ENCODE peak calls at places on chromosomes 12 and 14, in four cellular contexts. One of them, this sample, is unnamed.

GRCh38 chr14:89265229-89265628 is 151.8 kb downstream of the FOXN3 start:
- DNase-seq in GM12878: no peak
- DNase-seq in H1: no peak
- DNase-seq in K562: no peak
- DNase-seq in this sample: no peak

GRCh38 chr12:124713436-124714082 is 146.1 kb upstream of the NCOR2 start:
- DNase-seq in K562: no peak
- DNase-seq in GM12878: peak
- DNase-seq in H1: no peak
- DNase-seq in this sample: peak

GRCh38 chr12:1435044-1435443 is 159.3 kb downstream of the FBXL14 start:
- DNase-seq in GM12878: no peak
- DNase-seq in K562: no peak
- DNase-seq in H1: no peak
- DNase-seq in this sample: no peak

GRCh38 chr14:95078841-95079240 is 78.5 kb downstream of the DICER1 start:
- DNase-seq in K562: no peak
- DNase-seq in H1: peak
- DNase-seq in GM12878: no peak
- DNase-seq in this sample: no peak

GRCh38 chr14:88002421-88002820 is 2.5 kb upstream of the GPR65 start:
- DNase-seq in H1: no peak
- DNase-seq in K562: no peak
- DNase-seq in GM12878: no peak
- DNase-seq in this sample: no peak

GRCh38 chr14:95537298-95538089 is 2.6 kb downstream of the GLRX5 start:
- DNase-seq in K562: peak
- DNase-seq in H1: no peak
- DNase-seq in GM12878: no peak
- DNase-seq in this sample: no peak

GRCh38 chr12:7374423-7375144 is 69.4 kb downstream of the CD163L1 start:
- DNase-seq in K562: peak
- DNase-seq in GM12878: no peak
- DNase-seq in H1: peak
- DNase-seq in this sample: peak

GRCh38 chr12:105256921-105257320 is 20.9 kb upstream of the APPL2 start:
- DNase-seq in GM12878: no peak
- DNase-seq in H1: no peak
- DNase-seq in K562: no peak
- DNase-seq in this sample: peak

GRCh38 chr12:109804820-109805761 is 28.1 kb downstream of the TRPV4 start:
- DNase-seq in GM12878: no peak
- DNase-seq in K562: peak
- DNase-seq in H1: peak
- DNase-seq in this sample: peak

GRCh38 chr12:16605666-16606116 is 271 bp downstream of the LMO3 start:
- DNase-seq in GM12878: no peak
- DNase-seq in K562: no peak
- DNase-seq in H1: no peak
- DNase-seq in this sample: peak

GRCh38 chr14:77470192-77470870 is 12.4 kb downstream of the AHSA1 start:
- DNase-seq in K562: no peak
- DNase-seq in GM12878: no peak
- DNase-seq in H1: no peak
- DNase-seq in this sample: no peak

GRCh38 chr12:132545183-132545953 is 55.4 kb downstream of the FBRSL1 start:
- DNase-seq in K562: no peak
- DNase-seq in H1: no peak
- DNase-seq in GM12878: no peak
- DNase-seq in this sample: no peak

GRCh38 chr14:93654599-93654998 is 133.7 kb downstream of the PRIMA1 start:
- DNase-seq in GM12878: no peak
- DNase-seq in H1: no peak
- DNase-seq in K562: no peak
- DNase-seq in this sample: no peak

GRCh38 chr12:18502422-18502821 is 235.4 kb downstream of the PLCZ1 start:
- DNase-seq in GM12878: no peak
- DNase-seq in H1: no peak
- DNase-seq in K562: no peak
- DNase-seq in this sample: no peak

GRCh38 chr12:6724409-6724797 is 557 bp downstream of the COPS7A start:
- DNase-seq in H1: no peak
- DNase-seq in GM12878: no peak
- DNase-seq in K562: peak
- DNase-seq in this sample: peak

GRCh38 chr12:97404549-97404948 is 58.1 kb upstream of the RMST start:
- DNase-seq in K562: peak
- DNase-seq in GM12878: peak
- DNase-seq in H1: no peak
- DNase-seq in this sample: peak

GRCh38 chr14:61472025-61472672 is 150.8 kb downstream of the PRKCH start:
- DNase-seq in H1: no peak
- DNase-seq in GM12878: no peak
- DNase-seq in K562: no peak
- DNase-seq in this sample: peak

GRCh38 chr12:102216086-102216691 is 18.6 kb upstream of the PMCH start:
- DNase-seq in H1: no peak
- DNase-seq in GM12878: no peak
- DNase-seq in K562: peak
- DNase-seq in this sample: peak

GRCh38 chr12:131840643-131841416 is 12.6 kb downstream of the MMP17 start:
- DNase-seq in GM12878: no peak
- DNase-seq in K562: no peak
- DNase-seq in H1: no peak
- DNase-seq in this sample: no peak

GRCh38 chr14:99819514-99819913 is 26.3 kb downstream of the EML1 start:
- DNase-seq in K562: no peak
- DNase-seq in GM12878: no peak
- DNase-seq in H1: no peak
- DNase-seq in this sample: no peak

GRCh38 chr12:34601689-34602088 is 579.4 kb downstream of the ALG10 start:
- DNase-seq in GM12878: no peak
- DNase-seq in H1: no peak
- DNase-seq in K562: no peak
- DNase-seq in this sample: no peak

GRCh38 chr14:73749706-73750105 is 35.5 kb upstream of the PNMA1 start:
- DNase-seq in GM12878: no peak
- DNase-seq in K562: no peak
- DNase-seq in H1: no peak
- DNase-seq in this sample: no peak

GRCh38 chr12:54428050-54429013 is 9.3 kb upstream of the ITGA5 start:
- DNase-seq in H1: no peak
- DNase-seq in GM12878: no peak
- DNase-seq in K562: peak
- DNase-seq in this sample: peak

GRCh38 chr12:118120579-118121363 is 15.2 kb upstream of the PEBP1 start:
- DNase-seq in K562: peak
- DNase-seq in H1: peak
- DNase-seq in GM12878: no peak
- DNase-seq in this sample: peak

GRCh38 chr12:127191124-127191523 is 1075.8 kb upstream of the TMEM132C start:
- DNase-seq in H1: no peak
- DNase-seq in GM12878: no peak
- DNase-seq in K562: no peak
- DNase-seq in this sample: peak

GRCh38 chr14:103185051-103186027 is 62.1 kb downstream of the TNFAIP2 start:
- DNase-seq in K562: peak
- DNase-seq in H1: no peak
- DNase-seq in GM12878: no peak
- DNase-seq in this sample: peak

GRCh38 chr14:20092050-20092449 is 18.5 kb upstream of the OR4K17 start:
- DNase-seq in K562: no peak
- DNase-seq in GM12878: no peak
- DNase-seq in H1: no peak
- DNase-seq in this sample: no peak

GRCh38 chr14:23550827-23551265 is 719 bp downstream of the ZFHX2 start:
- DNase-seq in GM12878: no peak
- DNase-seq in H1: no peak
- DNase-seq in K562: peak
- DNase-seq in this sample: peak

GRCh38 chr12:121038861-121039654 is at the start of gene OASL:
- DNase-seq in H1: no peak
- DNase-seq in K562: no peak
- DNase-seq in GM12878: peak
- DNase-seq in this sample: no peak

GRCh38 chr12:27592548-27592947 is 68.5 kb downstream of the PPFIBP1 start:
- DNase-seq in GM12878: peak
- DNase-seq in K562: no peak
- DNase-seq in H1: no peak
- DNase-seq in this sample: peak

GRCh38 chr14:68195126-68195525 is 375.5 kb downstream of the RAD51B start:
- DNase-seq in GM12878: no peak
- DNase-seq in K562: no peak
- DNase-seq in H1: no peak
- DNase-seq in this sample: no peak

GRCh38 chr12:117329756-117330155 is 31.7 kb downstream of the NOS1 start:
- DNase-seq in K562: no peak
- DNase-seq in H1: no peak
- DNase-seq in GM12878: no peak
- DNase-seq in this sample: no peak

GRCh38 chr12:112680993-112681392 is 110.6 kb upstream of the RPH3A start:
- DNase-seq in K562: no peak
- DNase-seq in GM12878: no peak
- DNase-seq in H1: no peak
- DNase-seq in this sample: no peak

GRCh38 chr12:19938031-19938430 is 430.3 kb upstream of the PDE3A start:
- DNase-seq in H1: no peak
- DNase-seq in K562: no peak
- DNase-seq in GM12878: no peak
- DNase-seq in this sample: no peak

GRCh38 chr12:109053382-109054123 is 1.2 kb downstream of the USP30 start:
- DNase-seq in GM12878: peak
- DNase-seq in H1: no peak
- DNase-seq in K562: peak
- DNase-seq in this sample: no peak

GRCh38 chr12:58503731-58504520 is 416.4 kb downstream of the LRIG3 start:
- DNase-seq in K562: no peak
- DNase-seq in GM12878: no peak
- DNase-seq in H1: no peak
- DNase-seq in this sample: peak

GRCh38 chr12:47080725-47081502 is 1.2 kb upstream of the AMIGO2 start:
- DNase-seq in H1: no peak
- DNase-seq in GM12878: no peak
- DNase-seq in K562: peak
- DNase-seq in this sample: peak

GRCh38 chr14:51000566-51000965 is 56.3 kb upstream of the PYGL start:
- DNase-seq in GM12878: no peak
- DNase-seq in H1: no peak
- DNase-seq in K562: no peak
- DNase-seq in this sample: no peak
- TF ChIP-seq CHD1 in GM12878: no peak
- TF ChIP-seq CHD1 in H1: no peak
- TF ChIP-seq CHD1 in K562: no peak
- TF ChIP-seq CHD1 in this sample: no peak

GRCh38 chr12:52206309-52207040 is 14.7 kb upstream of the KRT80 start:
- DNase-seq in GM12878: no peak
- DNase-seq in H1: no peak
- DNase-seq in K562: no peak
- DNase-seq in this sample: no peak
- TF ChIP-seq CHD1 in GM12878: no peak
- TF ChIP-seq CHD1 in H1: no peak
- TF ChIP-seq CHD1 in K562: no peak
- TF ChIP-seq CHD1 in this sample: no peak

DNA sequence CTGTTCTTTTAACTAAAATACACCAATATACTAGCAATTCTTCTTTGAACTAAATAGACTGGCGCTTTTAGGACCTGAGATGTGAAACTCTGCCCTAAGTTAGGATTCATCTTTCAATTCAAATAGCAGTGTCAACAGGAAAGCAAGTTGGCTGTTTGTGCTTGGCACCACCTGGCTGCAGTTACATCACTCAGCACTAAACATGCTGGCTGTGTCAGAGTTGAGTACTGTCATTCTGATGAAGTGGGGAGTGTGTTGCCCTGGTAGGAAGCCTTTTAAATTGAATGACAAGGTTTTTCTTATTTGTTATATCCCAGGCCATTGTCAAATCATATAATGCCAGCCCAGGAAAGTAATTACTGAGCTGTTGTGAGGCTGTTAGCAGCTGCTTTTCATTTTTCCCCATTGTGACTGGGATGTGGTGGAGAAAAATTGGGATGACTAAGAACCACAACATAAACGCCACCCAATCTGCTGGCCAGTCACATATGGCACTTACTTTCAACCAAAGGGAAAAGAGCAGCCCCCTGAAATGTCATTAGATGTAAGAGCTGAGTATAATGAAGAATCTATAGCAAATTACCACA is 106.5 kb upstream of the PRKD1 start:
- DNase-seq in H1: peak
- DNase-seq in GM12878: no peak
- DNase-seq in K562: no peak
- DNase-seq in this sample: peak
- TF ChIP-seq CHD1 in H1: no peak
- TF ChIP-seq CHD1 in GM12878: no peak
- TF ChIP-seq CHD1 in K562: no peak
- TF ChIP-seq CHD1 in this sample: no peak

GRCh38 chr12:30989754-30990153 is 63.2 kb downstream of the TSPAN11 start:
- DNase-seq in GM12878: no peak
- DNase-seq in K562: peak
- DNase-seq in H1: no peak
- DNase-seq in this sample: no peak
- TF ChIP-seq CHD1 in GM12878: no peak
- TF ChIP-seq CHD1 in K562: no peak
- TF ChIP-seq CHD1 in H1: no peak
- TF ChIP-seq CHD1 in this sample: no peak

GRCh38 chr12:130026608-130027176 is 122.9 kb upstream of the TMEM132D start:
- DNase-seq in GM12878: no peak
- DNase-seq in H1: no peak
- DNase-seq in K562: peak
- DNase-seq in this sample: no peak
- TF ChIP-seq CHD1 in GM12878: no peak
- TF ChIP-seq CHD1 in H1: no peak
- TF ChIP-seq CHD1 in K562: no peak
- TF ChIP-seq CHD1 in this sample: no peak

DNA sequence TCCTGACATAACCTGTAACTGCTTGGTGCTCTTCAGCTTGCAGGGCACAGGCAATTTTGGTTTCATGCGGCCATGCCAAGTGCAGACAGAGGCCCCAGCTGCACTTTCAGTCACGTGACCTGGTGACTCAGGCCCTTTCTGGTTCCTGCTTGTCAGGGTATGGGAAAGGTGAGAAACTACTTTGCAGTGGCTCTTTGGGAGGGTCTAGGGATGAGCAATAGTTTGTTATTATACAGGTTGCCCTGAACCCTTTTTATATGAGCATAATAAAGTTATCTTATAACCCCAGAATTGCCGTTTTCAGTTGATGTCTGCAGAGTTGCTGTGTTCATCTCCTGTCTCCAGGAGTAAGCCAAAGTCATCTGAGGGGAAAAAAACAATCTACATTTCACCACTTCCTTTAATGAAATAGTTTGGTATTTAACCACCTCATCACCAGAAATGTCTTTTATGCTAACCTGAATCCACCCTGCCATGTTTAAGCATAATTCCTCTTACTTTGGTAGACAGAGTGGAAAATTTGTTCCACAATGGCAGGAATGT is 30.9 kb upstream of the EMP1 start:
- DNase-seq in K562: no peak
- DNase-seq in H1: no peak
- DNase-seq in GM12878: no peak
- DNase-seq in this sample: peak
- TF ChIP-seq CHD1 in K562: no peak
- TF ChIP-seq CHD1 in H1: no peak
- TF ChIP-seq CHD1 in GM12878: no peak
- TF ChIP-seq CHD1 in this sample: no peak

This sample was measured in IMR-90.